ENCODE peak calls at places on chromosomes 16 and 17, in eight cellular contexts. V, H, O, S, Y, N, W and M are unnamed samples.

GRCh38 chr16:73190688-73191087 is 142.8 kb upstream of the ZFHX3 start:
- DNase-seq in V (no peak), H (no peak), Y (no peak), S (no peak), W (no peak), O (no peak), N (no peak), M (no peak)

GRCh38 chr17:75476274-75476673 is 19.8 kb downstream of the TMEM94 start:
- DNase-seq in W (peak; percentile 85), N (no peak), Y (no peak), V (no peak), S (no peak), H (no peak), O (no peak), M (no peak)

GRCh38 chr16:77905356-77905920 is 116.9 kb upstream of the CLEC3A start:
- DNase-seq in W (no peak), O (no peak), V (no peak), S (no peak), N (peak; percentile 28), H (no peak), Y (no peak), M (no peak)

GRCh38 chr17:27513849-27514248 is 57.6 kb downstream of the KSR1 start:
- DNase-seq in O (no peak), H (no peak), V (no peak), W (no peak), S (no peak), Y (no peak), N (no peak), M (no peak)

GRCh38 chr17:17351356-17351891 is 48.3 kb downstream of the NT5M start:
- DNase-seq in S (no peak), N (no peak), Y (no peak), W (no peak), H (no peak), O (no peak), V (no peak), M (no peak)

GRCh38 chr17:16002708-16003265 is 3.2 kb downstream of the TTC19 start:
- DNase-seq in S (no peak), Y (no peak), N (no peak), H (no peak), V (no peak), O (no peak), W (no peak), M (no peak)

GRCh38 chr16:3922241-3922640 is 41.7 kb upstream of the CREBBP start:
- DNase-seq in W (no peak), S (no peak), Y (no peak), N (no peak), H (no peak), V (no peak), O (no peak), M (no peak)

GRCh38 chr16:31350275-31351005 is 4.5 kb upstream of the ITGAX start:
- DNase-seq in N (no peak), H (no peak), O (no peak), W (no peak), Y (no peak), V (no peak), S (no peak), M (no peak)

GRCh38 chr17:46772013-46772878 is 46.2 kb downstream of the WNT3 start:
- DNase-seq in Y (no peak), O (no peak), N (peak; percentile 12), H (peak; percentile 34), S (peak; percentile 70), V (peak; percentile 32), W (no peak), M (no peak)

GRCh38 chr16:74666425-74667214 is at the start of gene RFWD3:
- DNase-seq in V (peak; percentile 99), H (peak; percentile 97), S (peak; percentile 97), O (peak; percentile 93), N (peak; percentile 96), Y (peak; percentile 92), W (peak; percentile 97), M (peak; percentile 98)